ENCODE peak calls at places on chromosomes 6 and 20, in seven cellular contexts. J is HT1080, Q is NCI-H226, V is AG04449, Z is GDM1, C is T-helper 2 cell, I is lower lobe of right lung. S is an unnamed sample.

GRCh38 chr20:4230185-4230584 is 214.8 kb upstream of the RNF24 start:
- DNase-seq in C (no peak), I (no peak), Q (no peak), V (no peak), Z (no peak), J (no peak), S (no peak)

GRCh38 chr6:118896339-118897136 is 2.6 kb downstream of the ASF1A start:
- DNase-seq in C (no peak), I (no peak), Z (no peak), J (peak; percentile 81), Q (peak; percentile 42), V (no peak), S (peak; percentile 27)

GRCh38 chr20:32823078-32823477 is 3.3 kb downstream of the MAPRE1 start:
- DNase-seq in Z (no peak), J (peak; percentile 71), C (no peak), I (no peak), Q (peak; percentile 61), V (no peak), S (peak; percentile 43)

GRCh38 chr6:142696123-142696522 is 248.9 kb downstream of the HIVEP2 start:
- DNase-seq in Z (no peak), C (no peak), V (no peak), I (no peak), J (no peak), Q (no peak), S (no peak)

GRCh38 chr6:75206338-75207210 is 721 bp upstream of the COL12A1 start:
- DNase-seq in J (no peak), C (no peak), Q (no peak), I (no peak), V (no peak), Z (no peak), S (no peak)

GRCh38 chr6:25706314-25707014 is 48.1 kb upstream of the SLC17A4 start:
- DNase-seq in Q (no peak), J (peak; percentile 19), V (no peak), C (no peak), Z (no peak), I (peak; percentile 69), S (no peak)

GRCh38 chr20:61812771-61813485 is 252.8 kb downstream of the TAF4 start:
- DNase-seq in J (no peak), I (peak; percentile 23), Z (no peak), C (no peak), V (no peak), Q (no peak), S (no peak)

GRCh38 chr6:44100088-44100550 is 27.1 kb downstream of the MRPL14 start:
- DNase-seq in C (no peak), Z (peak; percentile 5), J (no peak), V (no peak), I (no peak), Q (no peak), S (no peak)

GRCh38 chr6:140921366-140922226 is 1211.1 kb upstream of the GJE1 start:
- DNase-seq in Z (peak; percentile 57), C (no peak), Q (peak; percentile 62), I (no peak), V (peak; percentile 52), J (peak; percentile 75), S (peak; percentile 4)

GRCh38 chr6:137172734-137173431 is 561 bp downstream of the IL22RA2 start:
- DNase-seq in V (no peak), I (no peak), C (no peak), J (no peak), Q (no peak), Z (no peak), S (no peak)

GRCh38 chr6:128686084-128686483 is 165.7 kb upstream of the PTPRK start:
- DNase-seq in V (no peak), J (no peak), I (no peak), C (no peak), Z (no peak), Q (no peak), S (no peak)

GRCh38 chr6:23963137-23963536 is 162.9 kb upstream of the NRSN1 start:
- DNase-seq in Q (no peak), C (no peak), Z (no peak), I (no peak), V (no peak), J (no peak), S (no peak)

GRCh38 chr6:148491638-148492210 is 149.1 kb downstream of the SASH1 start:
- DNase-seq in J (peak; percentile 27), C (no peak), I (no peak), Z (no peak), V (no peak), Q (no peak), S (no peak)

GRCh38 chr6:157763129-157763893 is 59.7 kb upstream of the SNX9 start:
- DNase-seq in Q (peak; percentile 74), C (no peak), V (no peak), Z (no peak), I (peak; percentile 93), J (peak; percentile 85), S (no peak)

GRCh38 chr6:105748737-105749161 is 337.4 kb upstream of the PRDM1 start:
- DNase-seq in V (no peak), Z (no peak), I (peak; percentile 44), Q (peak; percentile 29), J (peak; percentile 78), C (no peak), S (no peak)

GRCh38 chr6:6790393-6790792 is 201.9 kb downstream of the LY86 start:
- DNase-seq in Z (no peak), V (no peak), Q (no peak), C (no peak), I (no peak), J (no peak), S (no peak)

GRCh38 chr6:30915591-30915946 is 1.5 kb downstream of the VARS2 start:
- DNase-seq in J (peak; percentile 67), C (no peak), V (no peak), Z (peak; percentile 33), Q (peak; percentile 10), I (peak; percentile 46), S (no peak)

GRCh38 chr20:47353697-47354387 is 2.7 kb downstream of the ZMYND8 start:
- DNase-seq in Z (no peak), V (no peak), I (peak; percentile 2), J (no peak), Q (no peak), C (no peak), S (no peak)

GRCh38 chr6:33744895-33745546 is 1.7 kb downstream of the IP6K3 start:
- DNase-seq in I (no peak), C (no peak), J (no peak), Z (no peak), V (no peak), Q (no peak), S (no peak)

S was measured in SIG-M5.